ENCODE peak calls at places on chromosomes 7 and 10, in ten cellular contexts. One of them, this sample, is unnamed.
A peak's percentile ranks its signal among the peaks of the same experiment; 100 is the strongest.

GRCh38 chr7:22356010-22356854 is 722 bp downstream of the RAPGEF5 start:
- DNase-seq in GM20000: peak; percentile 49
- DNase-seq in nucleus accumbens: no peak
- DNase-seq in activated T-helper 1 cell treated with Interleukin-2 at 50 U/mL for 16 hours: no peak
- DNase-seq in OCI-M1: no peak
- DNase-seq in hepatic stellate cell: no peak
- DNase-seq in lower lobe of right lung: peak; percentile 48
- DNase-seq in neural progenitor cell: peak; percentile 42
- DNase-seq in HTR-8/SVneo: no peak
- DNase-seq in cerebellum: peak; percentile 30
- DNase-seq in this sample: peak; percentile 68

GRCh38 chr10:5596611-5597341 is 69.6 kb downstream of the ASB13 start:
- DNase-seq in GM20000: no peak
- DNase-seq in neural progenitor cell: no peak
- DNase-seq in nucleus accumbens: no peak
- DNase-seq in lower lobe of right lung: peak; percentile 41
- DNase-seq in hepatic stellate cell: no peak
- DNase-seq in HTR-8/SVneo: no peak
- DNase-seq in activated T-helper 1 cell treated with Interleukin-2 at 50 U/mL for 16 hours: no peak
- DNase-seq in OCI-M1: no peak
- DNase-seq in cerebellum: no peak
- DNase-seq in this sample: peak; percentile 48

GRCh38 chr10:130580975-130581374 is 444.8 kb downstream of the GLRX3 start:
- DNase-seq in HTR-8/SVneo: no peak
- DNase-seq in neural progenitor cell: no peak
- DNase-seq in cerebellum: no peak
- DNase-seq in activated T-helper 1 cell treated with Interleukin-2 at 50 U/mL for 16 hours: no peak
- DNase-seq in GM20000: no peak
- DNase-seq in OCI-M1: no peak
- DNase-seq in nucleus accumbens: no peak
- DNase-seq in hepatic stellate cell: no peak
- DNase-seq in lower lobe of right lung: no peak
- DNase-seq in this sample: no peak

GRCh38 chr7:18534481-18534880 is 38.9 kb downstream of the HDAC9 start:
- DNase-seq in neural progenitor cell: no peak
- DNase-seq in HTR-8/SVneo: no peak
- DNase-seq in activated T-helper 1 cell treated with Interleukin-2 at 50 U/mL for 16 hours: no peak
- DNase-seq in hepatic stellate cell: no peak
- DNase-seq in lower lobe of right lung: no peak
- DNase-seq in nucleus accumbens: no peak
- DNase-seq in OCI-M1: no peak
- DNase-seq in cerebellum: no peak
- DNase-seq in GM20000: no peak
- DNase-seq in this sample: no peak

GRCh38 chr7:45073843-45074737 is 14.7 kb downstream of the NACAD start:
- DNase-seq in OCI-M1: no peak
- DNase-seq in HTR-8/SVneo: no peak
- DNase-seq in lower lobe of right lung: no peak
- DNase-seq in activated T-helper 1 cell treated with Interleukin-2 at 50 U/mL for 16 hours: no peak
- DNase-seq in cerebellum: peak; percentile 51
- DNase-seq in nucleus accumbens: no peak
- DNase-seq in hepatic stellate cell: no peak
- DNase-seq in GM20000: no peak
- DNase-seq in neural progenitor cell: no peak
- DNase-seq in this sample: no peak

GRCh38 chr7:66957595-66958290 is 36.7 kb downstream of the TMEM248 start:
- DNase-seq in HTR-8/SVneo: no peak
- DNase-seq in cerebellum: peak; percentile 46
- DNase-seq in OCI-M1: no peak
- DNase-seq in lower lobe of right lung: no peak
- DNase-seq in activated T-helper 1 cell treated with Interleukin-2 at 50 U/mL for 16 hours: no peak
- DNase-seq in GM20000: no peak
- DNase-seq in nucleus accumbens: no peak
- DNase-seq in hepatic stellate cell: peak; percentile 29
- DNase-seq in neural progenitor cell: no peak
- DNase-seq in this sample: no peak

GRCh38 chr10:6840766-6841165 is 260.7 kb upstream of the PRKCQ start:
- DNase-seq in neural progenitor cell: no peak
- DNase-seq in OCI-M1: peak; percentile 55
- DNase-seq in HTR-8/SVneo: no peak
- DNase-seq in hepatic stellate cell: no peak
- DNase-seq in cerebellum: no peak
- DNase-seq in nucleus accumbens: no peak
- DNase-seq in GM20000: no peak
- DNase-seq in lower lobe of right lung: no peak
- DNase-seq in activated T-helper 1 cell treated with Interleukin-2 at 50 U/mL for 16 hours: no peak
- DNase-seq in this sample: no peak

GRCh38 chr7:17022915-17023314 is 141.1 kb upstream of the AGR3 start:
- DNase-seq in HTR-8/SVneo: no peak
- DNase-seq in nucleus accumbens: no peak
- DNase-seq in lower lobe of right lung: no peak
- DNase-seq in neural progenitor cell: no peak
- DNase-seq in activated T-helper 1 cell treated with Interleukin-2 at 50 U/mL for 16 hours: no peak
- DNase-seq in OCI-M1: no peak
- DNase-seq in GM20000: no peak
- DNase-seq in cerebellum: no peak
- DNase-seq in hepatic stellate cell: no peak
- DNase-seq in this sample: no peak

GRCh38 chr7:1733908-1734252 is 63.8 kb downstream of the ELFN1 start:
- DNase-seq in GM20000: no peak
- DNase-seq in cerebellum: no peak
- DNase-seq in OCI-M1: no peak
- DNase-seq in lower lobe of right lung: no peak
- DNase-seq in neural progenitor cell: no peak
- DNase-seq in HTR-8/SVneo: no peak
- DNase-seq in hepatic stellate cell: no peak
- DNase-seq in nucleus accumbens: no peak
- DNase-seq in activated T-helper 1 cell treated with Interleukin-2 at 50 U/mL for 16 hours: no peak
- DNase-seq in this sample: no peak

GRCh38 chr7:155258233-155258575 is 39.5 kb upstream of the INSIG1 start:
- DNase-seq in lower lobe of right lung: no peak
- DNase-seq in cerebellum: peak; percentile 14
- DNase-seq in nucleus accumbens: no peak
- DNase-seq in OCI-M1: no peak
- DNase-seq in neural progenitor cell: no peak
- DNase-seq in GM20000: no peak
- DNase-seq in HTR-8/SVneo: peak; percentile 57
- DNase-seq in activated T-helper 1 cell treated with Interleukin-2 at 50 U/mL for 16 hours: no peak
- DNase-seq in hepatic stellate cell: peak; percentile 89
- DNase-seq in this sample: no peak

GRCh38 chr7:106848851-106849442 is 16.1 kb upstream of the PIK3CG start:
- DNase-seq in OCI-M1: no peak
- DNase-seq in neural progenitor cell: no peak
- DNase-seq in cerebellum: no peak
- DNase-seq in nucleus accumbens: no peak
- DNase-seq in GM20000: no peak
- DNase-seq in lower lobe of right lung: no peak
- DNase-seq in hepatic stellate cell: peak; percentile 61
- DNase-seq in HTR-8/SVneo: peak; percentile 44
- DNase-seq in activated T-helper 1 cell treated with Interleukin-2 at 50 U/mL for 16 hours: no peak
- DNase-seq in this sample: no peak

GRCh38 chr7:30598121-30598876 is 3.6 kb downstream of the GARS1 start:
- DNase-seq in lower lobe of right lung: no peak
- DNase-seq in hepatic stellate cell: peak; percentile 11
- DNase-seq in OCI-M1: no peak
- DNase-seq in activated T-helper 1 cell treated with Interleukin-2 at 50 U/mL for 16 hours: no peak
- DNase-seq in neural progenitor cell: no peak
- DNase-seq in cerebellum: no peak
- DNase-seq in GM20000: no peak
- DNase-seq in HTR-8/SVneo: no peak
- DNase-seq in nucleus accumbens: no peak
- DNase-seq in this sample: no peak

GRCh38 chr7:75054744-75055527 is 18.7 kb downstream of the RCC1L start:
- DNase-seq in activated T-helper 1 cell treated with Interleukin-2 at 50 U/mL for 16 hours: no peak
- DNase-seq in OCI-M1: no peak
- DNase-seq in neural progenitor cell: no peak
- DNase-seq in cerebellum: no peak
- DNase-seq in HTR-8/SVneo: no peak
- DNase-seq in hepatic stellate cell: peak; percentile 91
- DNase-seq in GM20000: no peak
- DNase-seq in nucleus accumbens: peak; percentile 49
- DNase-seq in lower lobe of right lung: peak; percentile 67
- DNase-seq in this sample: no peak

GRCh38 chr10:93821051-93821772 is 63.5 kb downstream of the LGI1 start:
- DNase-seq in cerebellum: no peak
- DNase-seq in neural progenitor cell: peak; percentile 27
- DNase-seq in nucleus accumbens: no peak
- DNase-seq in activated T-helper 1 cell treated with Interleukin-2 at 50 U/mL for 16 hours: no peak
- DNase-seq in GM20000: no peak
- DNase-seq in lower lobe of right lung: no peak
- DNase-seq in HTR-8/SVneo: peak; percentile 43
- DNase-seq in OCI-M1: peak; percentile 59
- DNase-seq in hepatic stellate cell: no peak
- DNase-seq in this sample: no peak

GRCh38 chr7:6615853-6616555 is 594 bp downstream of the ZNF853 start:
- DNase-seq in nucleus accumbens: no peak
- DNase-seq in neural progenitor cell: peak; percentile 45
- DNase-seq in hepatic stellate cell: no peak
- DNase-seq in activated T-helper 1 cell treated with Interleukin-2 at 50 U/mL for 16 hours: no peak
- DNase-seq in cerebellum: peak; percentile 43
- DNase-seq in lower lobe of right lung: peak; percentile 52
- DNase-seq in GM20000: no peak
- DNase-seq in HTR-8/SVneo: no peak
- DNase-seq in OCI-M1: no peak
- DNase-seq in this sample: no peak

GRCh38 chr10:69437321-69438259 is 13.7 kb upstream of the TSPAN15 start:
- DNase-seq in HTR-8/SVneo: no peak
- DNase-seq in GM20000: no peak
- DNase-seq in OCI-M1: no peak
- DNase-seq in nucleus accumbens: no peak
- DNase-seq in hepatic stellate cell: no peak
- DNase-seq in lower lobe of right lung: no peak
- DNase-seq in activated T-helper 1 cell treated with Interleukin-2 at 50 U/mL for 16 hours: no peak
- DNase-seq in neural progenitor cell: no peak
- DNase-seq in cerebellum: no peak
- DNase-seq in this sample: no peak

GRCh38 chr10:78543749-78544446 is 510.2 kb downstream of the RPS24 start:
- DNase-seq in HTR-8/SVneo: no peak
- DNase-seq in activated T-helper 1 cell treated with Interleukin-2 at 50 U/mL for 16 hours: no peak
- DNase-seq in neural progenitor cell: peak; percentile 38
- DNase-seq in OCI-M1: no peak
- DNase-seq in nucleus accumbens: peak; percentile 27
- DNase-seq in hepatic stellate cell: no peak
- DNase-seq in cerebellum: no peak
- DNase-seq in GM20000: no peak
- DNase-seq in lower lobe of right lung: no peak
- DNase-seq in this sample: no peak

GRCh38 chr10:13161267-13162012 is at the start of gene MCM10:
- DNase-seq in HTR-8/SVneo: peak; percentile 98
- DNase-seq in OCI-M1: peak; percentile 99
- DNase-seq in neural progenitor cell: peak; percentile 99
- DNase-seq in hepatic stellate cell: peak; percentile 98
- DNase-seq in cerebellum: peak; percentile 100
- DNase-seq in activated T-helper 1 cell treated with Interleukin-2 at 50 U/mL for 16 hours: peak; percentile 93
- DNase-seq in lower lobe of right lung: peak; percentile 98
- DNase-seq in nucleus accumbens: peak; percentile 99
- DNase-seq in GM20000: peak; percentile 99
- DNase-seq in this sample: peak; percentile 97

GRCh38 chr10:95260397-95260881 is 30.4 kb downstream of the PDLIM1 start:
- DNase-seq in nucleus accumbens: no peak
- DNase-seq in lower lobe of right lung: no peak
- DNase-seq in HTR-8/SVneo: peak; percentile 71
- DNase-seq in activated T-helper 1 cell treated with Interleukin-2 at 50 U/mL for 16 hours: no peak
- DNase-seq in cerebellum: no peak
- DNase-seq in neural progenitor cell: no peak
- DNase-seq in OCI-M1: peak; percentile 76
- DNase-seq in GM20000: no peak
- DNase-seq in hepatic stellate cell: peak; percentile 78
- DNase-seq in this sample: no peak

GRCh38 chr7:26167293-26167934 is 15.4 kb downstream of the NFE2L3 start:
- DNase-seq in lower lobe of right lung: no peak
- DNase-seq in hepatic stellate cell: no peak
- DNase-seq in OCI-M1: no peak
- DNase-seq in activated T-helper 1 cell treated with Interleukin-2 at 50 U/mL for 16 hours: no peak
- DNase-seq in HTR-8/SVneo: no peak
- DNase-seq in neural progenitor cell: no peak
- DNase-seq in cerebellum: no peak
- DNase-seq in nucleus accumbens: no peak
- DNase-seq in GM20000: peak; percentile 54
- DNase-seq in this sample: no peak

GRCh38 chr7:27046854-27047549 is 48.8 kb downstream of the HOXA1 start:
- DNase-seq in neural progenitor cell: no peak
- DNase-seq in activated T-helper 1 cell treated with Interleukin-2 at 50 U/mL for 16 hours: no peak
- DNase-seq in cerebellum: no peak
- DNase-seq in GM20000: no peak
- DNase-seq in OCI-M1: peak; percentile 60
- DNase-seq in hepatic stellate cell: peak; percentile 53
- DNase-seq in lower lobe of right lung: no peak
- DNase-seq in HTR-8/SVneo: peak; percentile 42
- DNase-seq in nucleus accumbens: no peak
- DNase-seq in this sample: no peak

GRCh38 chr10:32205666-32206065 is 141.3 kb downstream of the EPC1 start:
- DNase-seq in nucleus accumbens: no peak
- DNase-seq in lower lobe of right lung: no peak
- DNase-seq in neural progenitor cell: no peak
- DNase-seq in HTR-8/SVneo: peak; percentile 66
- DNase-seq in OCI-M1: no peak
- DNase-seq in activated T-helper 1 cell treated with Interleukin-2 at 50 U/mL for 16 hours: no peak
- DNase-seq in GM20000: no peak
- DNase-seq in hepatic stellate cell: peak; percentile 45
- DNase-seq in cerebellum: no peak
- DNase-seq in this sample: no peak

GRCh38 chr7:108296911-108297310 is 159.3 kb downstream of the NRCAM start:
- DNase-seq in GM20000: no peak
- DNase-seq in lower lobe of right lung: no peak
- DNase-seq in HTR-8/SVneo: no peak
- DNase-seq in hepatic stellate cell: no peak
- DNase-seq in activated T-helper 1 cell treated with Interleukin-2 at 50 U/mL for 16 hours: no peak
- DNase-seq in OCI-M1: no peak
- DNase-seq in neural progenitor cell: no peak
- DNase-seq in nucleus accumbens: no peak
- DNase-seq in cerebellum: no peak
- DNase-seq in this sample: no peak

GRCh38 chr10:107918171-107918570 is 753.7 kb upstream of the SORCS1 start:
- DNase-seq in OCI-M1: no peak
- DNase-seq in neural progenitor cell: no peak
- DNase-seq in hepatic stellate cell: no peak
- DNase-seq in GM20000: no peak
- DNase-seq in nucleus accumbens: no peak
- DNase-seq in lower lobe of right lung: no peak
- DNase-seq in cerebellum: no peak
- DNase-seq in activated T-helper 1 cell treated with Interleukin-2 at 50 U/mL for 16 hours: no peak
- DNase-seq in HTR-8/SVneo: no peak
- DNase-seq in this sample: no peak

GRCh38 chr10:22557321-22557720 is 157.1 kb downstream of the PIP4K2A start:
- DNase-seq in HTR-8/SVneo: no peak
- DNase-seq in nucleus accumbens: no peak
- DNase-seq in activated T-helper 1 cell treated with Interleukin-2 at 50 U/mL for 16 hours: no peak
- DNase-seq in cerebellum: no peak
- DNase-seq in hepatic stellate cell: no peak
- DNase-seq in neural progenitor cell: no peak
- DNase-seq in OCI-M1: no peak
- DNase-seq in lower lobe of right lung: no peak
- DNase-seq in GM20000: no peak
- DNase-seq in this sample: no peak

GRCh38 chr7:68688416-68689086 is 909.7 kb upstream of the AUTS2 start:
- DNase-seq in cerebellum: no peak
- DNase-seq in neural progenitor cell: peak; percentile 24
- DNase-seq in HTR-8/SVneo: no peak
- DNase-seq in GM20000: no peak
- DNase-seq in activated T-helper 1 cell treated with Interleukin-2 at 50 U/mL for 16 hours: no peak
- DNase-seq in nucleus accumbens: no peak
- DNase-seq in OCI-M1: no peak
- DNase-seq in lower lobe of right lung: no peak
- DNase-seq in hepatic stellate cell: no peak
- DNase-seq in this sample: no peak

This sample was measured in mucosa of descending colon.